ENCODE peak calls at places on chromosome 14, in five cellular contexts. One of them, this sample, is unnamed. For H3K4me1, the result is how much of the 10 kb centered on the place peaks cover.

GRCh38 chr14:104291123-104292000 is 153.0 kb downstream of the KIF26A start:
- DNase-seq in OCI-LY7: no peak
- DNase-seq in transverse colon: peak
- DNase-seq in Karpas-422: no peak
- DNase-seq in left ventricle myocardium inferior: peak
- DNase-seq in this sample: peak

GRCh38 chr14:20044243-20044642 is 8.4 kb upstream of the OR4K13 start:
- DNase-seq in left ventricle myocardium inferior: no peak
- DNase-seq in OCI-LY7: no peak
- DNase-seq in transverse colon: no peak
- DNase-seq in Karpas-422: no peak
- DNase-seq in this sample: no peak

GRCh38 chr14:100199240-100199860 is 39.6 kb upstream of the YY1 start:
- DNase-seq in Karpas-422: no peak
- DNase-seq in transverse colon: no peak
- DNase-seq in OCI-LY7: no peak
- DNase-seq in left ventricle myocardium inferior: no peak
- DNase-seq in this sample: no peak

GRCh38 chr14:102941419-102942011 is 19.1 kb downstream of the AMN start:
- DNase-seq in OCI-LY7: peak
- DNase-seq in left ventricle myocardium inferior: no peak
- DNase-seq in transverse colon: no peak
- DNase-seq in Karpas-422: peak
- DNase-seq in this sample: no peak

GRCh38 chr14:93932642-93933041 is 5.5 kb downstream of the FAM181A start:
- DNase-seq in Karpas-422: no peak
- DNase-seq in OCI-LY7: no peak
- DNase-seq in transverse colon: no peak
- DNase-seq in left ventricle myocardium inferior: no peak
- DNase-seq in this sample: no peak

GRCh38 chr14:91406982-91407381 is 10.6 kb downstream of the CCDC88C start:
- DNase-seq in left ventricle myocardium inferior: no peak
- DNase-seq in Karpas-422: no peak
- DNase-seq in transverse colon: peak
- DNase-seq in OCI-LY7: no peak
- DNase-seq in this sample: no peak

GRCh38 chr14:77158175-77158908 is 16.8 kb upstream of the ZDHHC22 start:
- DNase-seq in transverse colon: no peak
- DNase-seq in left ventricle myocardium inferior: peak
- DNase-seq in OCI-LY7: no peak
- DNase-seq in Karpas-422: no peak
- DNase-seq in this sample: no peak

GRCh38 chr14:99055816-99056215 is 216.2 kb downstream of the BCL11B start:
- DNase-seq in Karpas-422: no peak
- DNase-seq in transverse colon: peak
- DNase-seq in left ventricle myocardium inferior: no peak
- DNase-seq in OCI-LY7: no peak
- DNase-seq in this sample: peak

DNA sequence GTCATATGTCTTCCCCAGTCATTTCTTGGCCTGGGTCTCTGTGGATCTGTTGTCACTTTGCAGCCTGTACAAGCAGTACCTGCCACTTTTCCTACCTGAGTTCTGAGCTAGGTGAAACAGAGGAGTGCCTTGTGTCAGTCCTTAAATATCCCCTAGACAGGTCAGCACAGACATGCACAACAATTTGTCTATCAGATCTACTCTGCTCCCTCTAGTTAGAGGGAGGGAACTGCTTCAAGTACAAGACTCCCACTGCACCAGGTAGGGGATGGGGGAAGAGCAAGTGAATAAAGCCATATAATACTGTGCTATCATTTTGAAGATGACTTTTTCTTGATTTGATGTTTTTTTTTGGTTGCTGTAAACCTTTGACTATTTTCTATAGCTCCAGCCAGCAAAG is 39.4 kb downstream of the MIPOL1 start:
- DNase-seq in transverse colon: no peak
- DNase-seq in Karpas-422: no peak
- DNase-seq in OCI-LY7: no peak
- DNase-seq in left ventricle myocardium inferior: no peak
- DNase-seq in this sample: no peak
- H3K4me1 ChIP-seq in transverse colon: under half
- H3K4me1 ChIP-seq in Karpas-422: under half
- H3K4me1 ChIP-seq in OCI-LY7: under half
- H3K4me1 ChIP-seq in left ventricle myocardium inferior: under half
- H3K4me1 ChIP-seq in this sample: under half

GRCh38 chr14:24369907-24370687 is 2.1 kb downstream of the NFATC4 start:
- DNase-seq in OCI-LY7: no peak
- DNase-seq in Karpas-422: no peak
- DNase-seq in transverse colon: no peak
- DNase-seq in left ventricle myocardium inferior: no peak
- DNase-seq in this sample: no peak

GRCh38 chr14:24368562-24369252 is 723 bp downstream of the NFATC4 start:
- DNase-seq in transverse colon: peak
- DNase-seq in Karpas-422: peak
- DNase-seq in left ventricle myocardium inferior: peak
- DNase-seq in OCI-LY7: peak
- DNase-seq in this sample: no peak

GRCh38 chr14:24367506-24368214 is at the start of gene NFATC4:
- DNase-seq in transverse colon: peak
- DNase-seq in left ventricle myocardium inferior: peak
- DNase-seq in OCI-LY7: peak
- DNase-seq in Karpas-422: peak
- DNase-seq in this sample: peak

GRCh38 chr14:24368215-24368561 is 204 bp downstream of the NFATC4 start:
- DNase-seq in Karpas-422: no peak
- DNase-seq in left ventricle myocardium inferior: no peak
- DNase-seq in OCI-LY7: no peak
- DNase-seq in transverse colon: no peak
- DNase-seq in this sample: no peak

DNA sequence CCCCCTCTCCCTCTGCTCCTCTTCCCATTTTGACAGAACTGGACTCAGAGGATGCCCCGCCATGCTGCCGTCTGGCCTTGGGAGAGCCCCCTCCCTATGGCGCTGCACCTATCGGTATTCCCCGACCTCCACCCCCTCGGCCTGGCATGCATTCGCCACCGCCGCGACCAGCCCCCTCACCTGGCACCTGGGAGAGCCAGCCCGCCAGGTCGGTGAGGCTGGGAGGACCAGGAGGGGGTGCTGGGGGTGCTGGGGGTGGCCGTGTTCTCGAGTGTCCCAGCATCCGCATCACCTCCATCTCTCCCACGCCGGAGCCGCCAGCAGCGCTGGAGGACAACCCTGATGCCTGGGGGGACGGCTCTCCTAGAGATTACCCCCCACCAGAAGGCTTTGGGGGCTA is 1.5 kb downstream of the NFATC4 start:
- DNase-seq in Karpas-422: no peak
- DNase-seq in left ventricle myocardium inferior: no peak
- DNase-seq in transverse colon: peak
- DNase-seq in OCI-LY7: no peak
- DNase-seq in this sample: no peak
- H3K4me3 ChIP-seq in Karpas-422: no peak
- H3K4me3 ChIP-seq in left ventricle myocardium inferior: peak
- H3K4me3 ChIP-seq in transverse colon: no peak
- H3K4me3 ChIP-seq in OCI-LY7: no peak
- H3K4me3 ChIP-seq in this sample: no peak

GRCh38 chr14:81192594-81192993 is 28.2 kb downstream of the GTF2A1 start:
- DNase-seq in transverse colon: no peak
- DNase-seq in OCI-LY7: no peak
- DNase-seq in Karpas-422: no peak
- DNase-seq in left ventricle myocardium inferior: no peak
- DNase-seq in this sample: no peak
- H3K4me1 ChIP-seq in transverse colon: under half
- H3K4me1 ChIP-seq in OCI-LY7: under half
- H3K4me1 ChIP-seq in Karpas-422: under half
- H3K4me1 ChIP-seq in left ventricle myocardium inferior: under half
- H3K4me1 ChIP-seq in this sample: under half

GRCh38 chr14:71328183-71328582 is 420.9 kb downstream of the PCNX1 start:
- DNase-seq in left ventricle myocardium inferior: no peak
- DNase-seq in OCI-LY7: no peak
- DNase-seq in Karpas-422: no peak
- DNase-seq in transverse colon: no peak
- DNase-seq in this sample: no peak

GRCh38 chr14:71321556-71322315 is 414.5 kb downstream of the PCNX1 start:
- DNase-seq in OCI-LY7: peak
- DNase-seq in Karpas-422: peak
- DNase-seq in transverse colon: no peak
- DNase-seq in left ventricle myocardium inferior: no peak
- DNase-seq in this sample: peak

GRCh38 chr14:71322660-71323250 is 415.5 kb downstream of the PCNX1 start:
- DNase-seq in transverse colon: no peak
- DNase-seq in Karpas-422: peak
- DNase-seq in left ventricle myocardium inferior: no peak
- DNase-seq in OCI-LY7: peak
- DNase-seq in this sample: peak

GRCh38 chr14:71327691-71328090 is 420.4 kb downstream of the PCNX1 start:
- DNase-seq in OCI-LY7: no peak
- DNase-seq in left ventricle myocardium inferior: no peak
- DNase-seq in Karpas-422: no peak
- DNase-seq in transverse colon: no peak
- DNase-seq in this sample: no peak

DNA sequence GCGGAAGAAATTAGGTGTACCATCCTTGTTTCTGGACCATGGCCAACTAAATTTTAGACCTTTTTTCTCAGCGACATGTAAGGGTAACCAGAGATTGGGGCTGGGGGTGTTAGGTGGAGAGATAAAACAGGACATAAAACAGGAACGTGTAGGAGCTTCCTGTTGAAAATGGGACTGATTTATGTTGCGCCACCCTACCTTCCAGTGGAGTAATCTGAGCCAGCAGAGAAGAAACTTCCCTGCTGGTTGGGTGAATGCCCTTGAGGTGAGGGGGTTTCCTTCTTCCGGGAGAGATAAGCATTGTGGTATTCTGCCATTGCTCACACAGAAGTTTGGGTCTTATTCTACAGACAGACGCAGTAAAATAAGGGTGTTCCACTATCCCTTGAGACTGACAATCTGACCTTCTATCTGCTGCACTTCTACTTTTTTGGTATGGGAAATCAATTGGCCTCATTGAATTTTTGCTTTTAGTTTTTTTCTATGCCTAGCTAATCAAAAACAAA is 417.6 kb downstream of the PCNX1 start:
- DNase-seq in transverse colon: peak
- DNase-seq in left ventricle myocardium inferior: no peak
- DNase-seq in OCI-LY7: peak
- DNase-seq in Karpas-422: no peak
- DNase-seq in this sample: no peak
- H3K4me3 ChIP-seq in transverse colon: no peak
- H3K4me3 ChIP-seq in left ventricle myocardium inferior: no peak
- H3K4me3 ChIP-seq in OCI-LY7: peak
- H3K4me3 ChIP-seq in Karpas-422: no peak
- H3K4me3 ChIP-seq in this sample: no peak